ENCODE peak calls at places on chromosome 17, in ten cellular contexts. A is A673, B is left ventricle myocardium inferior, V is esophagus squamous epithelium, F is PC-3, S is stomach, E is A549, U is astrocyte of the spinal cord, Y is Peyer's patch, D is mesendoderm. M is an unnamed sample.

GRCh38 chr17:29573871-29574731 is 5.6 kb downstream of the TP53I13 start:
- DNase-seq in A (no peak), B (peak), V (no peak), F (no peak), S (no peak), E (no peak), U (no peak), Y (peak), D (no peak), M (no peak)

GRCh38 chr17:48545539-48545938 is 630 bp upstream of the HOXB2 start:
- DNase-seq in A (no peak), B (no peak), V (no peak), F (no peak), S (no peak), E (no peak), U (peak), Y (no peak), D (no peak), M (no peak)

GRCh38 chr17:81403671-81404534 is 8.6 kb downstream of the BAHCC1 start:
- DNase-seq in A (peak), B (peak), V (no peak), F (no peak), S (no peak), E (no peak), U (no peak), Y (no peak), D (peak), M (no peak)

GRCh38 chr17:83084621-83085056 is 5.2 kb downstream of the METRNL start:
- DNase-seq in A (no peak), B (no peak), V (no peak), F (no peak), S (peak), E (no peak), U (no peak), Y (peak), D (no peak), M (no peak)

GRCh38 chr17:65785109-65785508 is 223.7 kb upstream of the AXIN2 start:
- DNase-seq in A (peak), B (no peak), V (no peak), F (peak), S (no peak), E (peak), U (peak), Y (no peak), D (no peak), M (no peak)

GRCh38 chr17:40480501-40481003 is 20.9 kb downstream of the TNS4 start:
- DNase-seq in A (no peak), B (no peak), V (no peak), F (peak), S (peak), E (peak), U (no peak), Y (peak), D (peak), M (no peak)

GRCh38 chr17:75835315-75835987 is 8.8 kb downstream of the UNC13D start:
- DNase-seq in A (peak), B (no peak), V (no peak), F (no peak), S (no peak), E (no peak), U (no peak), Y (no peak), D (no peak), M (no peak)

GRCh38 chr17:41835214-41835799 is 725 bp downstream of the NT5C3B start:
- DNase-seq in A (no peak), B (no peak), V (no peak), F (no peak), S (no peak), E (no peak), U (no peak), Y (no peak), D (no peak), M (no peak)

GRCh38 chr17:19464033-19465026 is 53.3 kb downstream of the RNF112 start:
- DNase-seq in A (no peak), B (no peak), V (no peak), F (no peak), S (peak), E (no peak), U (no peak), Y (no peak), D (no peak), M (no peak)

GRCh38 chr17:3885970-3886369 is 6.9 kb downstream of the CAMKK1 start:
- DNase-seq in A (no peak), B (no peak), V (no peak), F (no peak), S (no peak), E (peak), U (peak), Y (no peak), D (peak), M (no peak)

GRCh38 chr17:142876-143784 is 5.8 kb downstream of the SCGB1C2 start:
- DNase-seq in A (no peak), B (no peak), V (no peak), F (no peak), S (no peak), E (no peak), U (no peak), Y (peak), D (no peak), M (no peak)

GRCh38 chr17:913207-913606 is 66.4 kb downstream of the NXN start:
- DNase-seq in A (no peak), B (no peak), V (no peak), F (no peak), S (no peak), E (no peak), U (no peak), Y (no peak), D (no peak), M (no peak)

GRCh38 chr17:38325221-38325851 is 18.4 kb downstream of the GPR179 start:
- DNase-seq in A (no peak), B (no peak), V (no peak), F (no peak), S (no peak), E (no peak), U (no peak), Y (peak), D (peak), M (no peak)

GRCh38 chr17:70238228-70238627 is 68.9 kb downstream of the KCNJ2 start:
- DNase-seq in A (no peak), B (no peak), V (no peak), F (no peak), S (no peak), E (peak), U (no peak), Y (no peak), D (no peak), M (no peak)

GRCh38 chr17:80951121-80952090 is 40.2 kb upstream of the CHMP6 start:
- DNase-seq in A (no peak), B (no peak), V (no peak), F (no peak), S (no peak), E (no peak), U (no peak), Y (peak), D (no peak), M (no peak)

GRCh38 chr17:13704333-13704732 is 102.6 kb upstream of the HS3ST3A1 start:
- DNase-seq in A (no peak), B (no peak), V (no peak), F (peak), S (no peak), E (no peak), U (peak), Y (no peak), D (no peak), M (no peak)

DNA sequence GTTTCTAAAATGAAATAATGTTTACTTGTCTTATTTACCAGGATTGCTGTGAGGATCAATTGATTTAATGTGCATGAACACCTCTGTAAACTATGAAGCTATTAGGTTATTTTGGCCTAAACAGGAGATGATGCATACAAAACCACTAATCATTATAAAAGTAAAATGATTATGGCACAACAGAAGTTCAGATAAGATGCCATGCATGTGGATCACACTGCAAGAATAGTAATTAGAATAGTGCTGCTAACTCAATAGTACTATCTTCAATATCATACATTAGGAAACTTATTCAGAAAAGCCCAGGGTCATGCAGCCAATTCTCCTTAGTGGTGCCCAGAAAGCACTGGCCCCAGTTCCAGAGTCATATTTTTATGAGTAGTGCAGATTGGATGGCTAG is 66.9 kb downstream of the TMEM100 start:
- DNase-seq in A (no peak), B (no peak), V (no peak), F (no peak), S (no peak), E (no peak), U (no peak), Y (no peak), D (no peak), M (no peak)
- H3K4me3 ChIP-seq in A (no peak), B (no peak), V (no peak), F (no peak), S (no peak), E (no peak), U (no peak), Y (no peak), D (no peak), M (no peak)

DNA sequence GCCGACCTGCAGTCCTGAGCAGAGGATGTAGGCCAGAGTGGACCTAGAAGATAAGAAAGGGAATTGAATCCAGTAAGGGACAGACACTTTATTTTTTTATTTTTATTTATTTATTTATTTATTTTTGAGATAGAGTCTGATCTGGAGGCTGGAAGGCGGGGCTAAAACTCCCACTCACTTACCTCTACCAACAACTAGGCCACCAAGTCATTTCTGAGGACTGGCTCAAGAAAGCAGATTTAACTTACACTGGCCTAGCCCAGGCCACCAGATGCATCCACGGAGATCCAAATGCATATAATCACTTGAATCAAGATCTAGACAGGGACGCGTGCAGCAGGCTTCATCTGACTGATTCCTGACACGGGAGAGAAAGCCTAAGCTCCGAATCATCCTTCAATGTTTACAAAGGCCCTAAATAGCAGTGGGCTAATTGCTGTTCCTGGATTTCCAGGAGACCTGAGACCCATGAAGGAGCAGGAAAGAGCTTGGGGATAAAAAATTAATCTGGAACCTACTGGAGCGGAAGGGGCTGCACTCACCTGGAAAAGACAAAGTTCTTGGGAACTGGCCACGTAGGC is 1.1 kb upstream of the ALOX12 start:
- DNase-seq in A (no peak), B (no peak), V (no peak), F (no peak), S (no peak), E (no peak), U (no peak), Y (no peak), D (no peak), M (no peak)
- H3K4me3 ChIP-seq in A (no peak), B (no peak), V (peak), F (no peak), S (no peak), E (no peak), U (no peak), Y (no peak), D (no peak), M (no peak)

DNA sequence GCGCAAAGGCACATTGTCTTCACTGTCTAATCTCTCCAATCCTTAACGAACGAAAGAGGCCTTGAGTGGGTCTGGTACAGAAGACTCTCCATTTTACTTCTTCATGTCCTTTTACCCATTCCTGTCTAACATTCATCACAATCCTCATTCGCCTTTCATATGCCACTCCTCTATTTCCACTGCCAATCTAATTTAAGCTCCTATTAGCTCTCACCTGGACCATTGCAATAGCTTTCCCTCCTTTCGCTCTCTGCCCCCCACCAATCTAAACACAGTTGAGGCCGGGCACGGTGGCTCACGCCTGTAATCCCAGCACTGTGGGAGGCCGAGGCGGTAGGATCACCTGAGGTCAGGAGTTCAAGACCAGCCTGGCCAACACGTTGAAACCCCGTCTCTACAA is 6.3 kb upstream of the SLFN14 start:
- DNase-seq in A (no peak), B (no peak), V (no peak), F (no peak), S (no peak), E (no peak), U (no peak), Y (no peak), D (no peak), M (no peak)
- H3K4me3 ChIP-seq in A (peak), B (peak), V (peak), F (no peak), S (peak), E (peak), U (no peak), Y (no peak), D (no peak), M (no peak)

DNA sequence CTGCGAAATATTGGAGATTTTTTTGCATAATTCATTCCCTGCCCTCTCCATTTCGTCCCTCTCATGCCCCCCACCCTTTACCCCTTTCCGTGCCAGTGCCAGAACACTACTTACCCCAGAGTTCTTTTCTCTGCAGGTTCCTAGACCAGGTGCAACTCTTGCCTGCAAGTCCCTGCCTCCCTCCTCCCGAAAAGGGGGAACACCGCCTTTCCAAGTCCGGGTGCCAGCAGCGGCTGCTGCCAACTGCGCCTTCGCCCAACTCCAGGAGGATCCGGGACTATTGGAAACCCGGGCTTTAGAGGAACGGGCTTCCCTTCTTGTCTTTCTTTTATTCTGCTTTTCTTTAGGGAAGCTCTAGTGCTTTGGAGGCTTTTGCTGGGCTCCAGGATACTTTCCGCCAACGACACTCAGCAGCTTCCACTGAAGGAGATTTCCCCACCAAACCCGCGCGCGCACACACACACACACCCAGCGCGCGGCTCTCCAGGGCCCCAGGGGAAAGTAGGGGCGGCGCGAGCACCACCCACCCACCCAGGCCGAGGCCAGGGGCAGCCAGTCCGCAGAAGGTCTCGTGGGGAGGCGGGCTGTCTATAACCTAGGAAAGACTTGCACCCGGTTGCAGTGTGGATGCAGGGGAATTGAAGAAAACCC is 770 bp upstream of the CA10 start:
- DNase-seq in A (no peak), B (no peak), V (no peak), F (no peak), S (no peak), E (no peak), U (no peak), Y (no peak), D (no peak), M (no peak)
- H3K4me3 ChIP-seq in A (no peak), B (no peak), V (no peak), F (no peak), S (peak), E (no peak), U (no peak), Y (no peak), D (no peak), M (no peak)

GRCh38 chr17:77880702-77881450 is 77.6 kb upstream of the TNRC6C start:
- DNase-seq in A (no peak), B (no peak), V (no peak), F (no peak), S (no peak), E (no peak), U (no peak), Y (no peak), D (no peak), M (no peak)
- H3K4me3 ChIP-seq in A (no peak), B (no peak), V (peak), F (no peak), S (peak), E (no peak), U (no peak), Y (no peak), D (no peak), M (no peak)